ENCODE peak calls at places on chromosomes 5 and 9, in ten cellular contexts. V is neural progenitor cell, Z is GM13976, S is MCF 10A, T is T-cell, R is Peyer's patch, U is WERI-Rb-1, K is kidney glomerular epithelial cell, E is head of caudate nucleus, D is SW 1271. H is an unnamed sample.

GRCh38 chr5:127898551-127899213 is 184.9 kb upstream of the SLC12A2 start:
- DNase-seq in R (no peak), T (no peak), K (no peak), S (peak; percentile 47), U (no peak), Z (no peak), E (peak; percentile 18), D (no peak), V (no peak), H (no peak)

GRCh38 chr5:157521704-157522029 is 53.9 kb downstream of the ADAM19 start:
- DNase-seq in R (no peak), Z (no peak), U (no peak), K (no peak), T (no peak), E (no peak), D (no peak), V (no peak), S (no peak), H (no peak)

GRCh38 chr9:131728546-131728910 is 11.3 kb downstream of the RAPGEF1 start:
- DNase-seq in S (no peak), T (no peak), V (no peak), Z (no peak), U (no peak), D (no peak), R (no peak), K (no peak), E (no peak), H (no peak)

GRCh38 chr9:137650779-137651178 is 32.0 kb downstream of the EHMT1 start:
- DNase-seq in R (no peak), S (no peak), U (no peak), T (no peak), D (no peak), K (no peak), Z (no peak), V (no peak), E (no peak), H (no peak)

GRCh38 chr9:138101444-138102234 is 224.1 kb downstream of the CACNA1B start:
- DNase-seq in S (no peak), V (no peak), K (no peak), E (no peak), D (no peak), U (no peak), T (no peak), R (peak; percentile 21), Z (peak; percentile 25), H (peak; percentile 26)

GRCh38 chr9:37283730-37284235 is 138.7 kb upstream of the GRHPR start:
- DNase-seq in K (peak; percentile 53), S (no peak), V (peak; percentile 34), Z (peak; percentile 28), T (no peak), U (no peak), E (no peak), R (no peak), D (no peak), H (no peak)

GRCh38 chr9:135087489-135087791 is at the start of gene OLFM1:
- DNase-seq in R (peak; percentile 67), U (peak; percentile 83), V (peak; percentile 92), Z (peak; percentile 74), S (no peak), D (peak; percentile 30), K (peak; percentile 18), T (no peak), E (peak; percentile 74), H (peak; percentile 90)

GRCh38 chr5:1011741-1012315 is 3.2 kb downstream of the NKD2 start:
- DNase-seq in R (peak; percentile 36), K (no peak), E (no peak), U (peak; percentile 11), Z (no peak), D (no peak), T (no peak), S (no peak), V (no peak), H (no peak)

GRCh38 chr9:115167175-115167574 is 49.2 kb upstream of the TNC start:
- DNase-seq in S (peak; percentile 75), K (peak; percentile 94), D (peak; percentile 18), R (no peak), U (no peak), Z (no peak), E (no peak), V (no peak), T (no peak), H (no peak)

GRCh38 chr5:132812949-132813598 is at the start of gene SOWAHA:
- DNase-seq in R (peak; percentile 73), V (peak; percentile 62), S (no peak), Z (peak; percentile 69), T (no peak), K (no peak), E (peak; percentile 81), U (peak; percentile 76), D (no peak), H (no peak)